ENCODE peak calls at places on chromosomes 11 and 22, in nine cellular contexts. One of them, this sample, is unnamed.

GRCh38 chr11:61778920-61779650 is 13.3 kb downstream of the TMEM258 start:
- DNase-seq in stomach: no peak
- DNase-seq in sigmoid colon: no peak
- DNase-seq in thyroid gland: no peak
- DNase-seq in neural progenitor cell: no peak
- DNase-seq in substantia nigra: no peak
- DNase-seq in right atrium auricular region: no peak
- DNase-seq in pancreas: no peak
- DNase-seq in IMR-90: no peak
- DNase-seq in this sample: no peak

GRCh38 chr11:128516886-128517285 is 70.5 kb downstream of the ETS1 start:
- DNase-seq in stomach: no peak
- DNase-seq in IMR-90: no peak
- DNase-seq in neural progenitor cell: no peak
- DNase-seq in right atrium auricular region: no peak
- DNase-seq in pancreas: no peak
- DNase-seq in thyroid gland: no peak
- DNase-seq in sigmoid colon: no peak
- DNase-seq in substantia nigra: no peak
- DNase-seq in this sample: peak

GRCh38 chr22:33653525-33654063 is 266.7 kb downstream of the LARGE1 start:
- DNase-seq in sigmoid colon: no peak
- DNase-seq in thyroid gland: no peak
- DNase-seq in pancreas: no peak
- DNase-seq in right atrium auricular region: no peak
- DNase-seq in IMR-90: no peak
- DNase-seq in substantia nigra: no peak
- DNase-seq in neural progenitor cell: no peak
- DNase-seq in stomach: no peak
- DNase-seq in this sample: no peak

GRCh38 chr11:85725510-85726258 is 39.7 kb upstream of the CCDC89 start:
- DNase-seq in IMR-90: peak
- DNase-seq in stomach: no peak
- DNase-seq in substantia nigra: no peak
- DNase-seq in right atrium auricular region: no peak
- DNase-seq in thyroid gland: no peak
- DNase-seq in pancreas: no peak
- DNase-seq in neural progenitor cell: no peak
- DNase-seq in sigmoid colon: no peak
- DNase-seq in this sample: no peak

GRCh38 chr22:46009730-46010129 is 32.8 kb upstream of the WNT7B start:
- DNase-seq in IMR-90: no peak
- DNase-seq in neural progenitor cell: no peak
- DNase-seq in pancreas: peak
- DNase-seq in substantia nigra: no peak
- DNase-seq in stomach: no peak
- DNase-seq in sigmoid colon: peak
- DNase-seq in right atrium auricular region: no peak
- DNase-seq in thyroid gland: no peak
- DNase-seq in this sample: no peak

GRCh38 chr11:111554532-111554931 is 14.0 kb downstream of the LAYN start:
- DNase-seq in pancreas: no peak
- DNase-seq in thyroid gland: no peak
- DNase-seq in stomach: no peak
- DNase-seq in IMR-90: no peak
- DNase-seq in right atrium auricular region: no peak
- DNase-seq in sigmoid colon: no peak
- DNase-seq in substantia nigra: no peak
- DNase-seq in neural progenitor cell: no peak
- DNase-seq in this sample: no peak

GRCh38 chr11:2450321-2451041 is 5.7 kb downstream of the KCNQ1 start:
- DNase-seq in stomach: no peak
- DNase-seq in neural progenitor cell: no peak
- DNase-seq in pancreas: peak
- DNase-seq in IMR-90: no peak
- DNase-seq in substantia nigra: no peak
- DNase-seq in sigmoid colon: no peak
- DNase-seq in thyroid gland: no peak
- DNase-seq in right atrium auricular region: no peak
- DNase-seq in this sample: no peak

GRCh38 chr11:124946735-124947141 is 7.3 kb upstream of the CCDC15 start:
- DNase-seq in thyroid gland: no peak
- DNase-seq in right atrium auricular region: no peak
- DNase-seq in substantia nigra: peak
- DNase-seq in stomach: no peak
- DNase-seq in neural progenitor cell: no peak
- DNase-seq in sigmoid colon: no peak
- DNase-seq in IMR-90: peak
- DNase-seq in pancreas: no peak
- DNase-seq in this sample: no peak

GRCh38 chr11:33777906-33778305 is 3.6 kb upstream of the FBXO3 start:
- DNase-seq in right atrium auricular region: no peak
- DNase-seq in stomach: no peak
- DNase-seq in IMR-90: no peak
- DNase-seq in thyroid gland: no peak
- DNase-seq in sigmoid colon: no peak
- DNase-seq in pancreas: no peak
- DNase-seq in neural progenitor cell: no peak
- DNase-seq in substantia nigra: no peak
- DNase-seq in this sample: no peak

GRCh38 chr11:1920909-1921575 is 1.5 kb downstream of the TNNT3 start:
- DNase-seq in stomach: no peak
- DNase-seq in right atrium auricular region: no peak
- DNase-seq in IMR-90: no peak
- DNase-seq in substantia nigra: no peak
- DNase-seq in pancreas: no peak
- DNase-seq in sigmoid colon: no peak
- DNase-seq in thyroid gland: no peak
- DNase-seq in neural progenitor cell: peak
- DNase-seq in this sample: no peak

GRCh38 chr11:93085097-93085496 is 112.7 kb downstream of the SLC36A4 start:
- DNase-seq in stomach: no peak
- DNase-seq in right atrium auricular region: no peak
- DNase-seq in sigmoid colon: no peak
- DNase-seq in IMR-90: peak
- DNase-seq in substantia nigra: no peak
- DNase-seq in neural progenitor cell: no peak
- DNase-seq in thyroid gland: peak
- DNase-seq in pancreas: no peak
- DNase-seq in this sample: peak

GRCh38 chr11:130817608-130817944 is 98.7 kb downstream of the SNX19 start:
- DNase-seq in IMR-90: peak
- DNase-seq in substantia nigra: no peak
- DNase-seq in stomach: no peak
- DNase-seq in pancreas: no peak
- DNase-seq in thyroid gland: no peak
- DNase-seq in neural progenitor cell: no peak
- DNase-seq in right atrium auricular region: no peak
- DNase-seq in sigmoid colon: no peak
- DNase-seq in this sample: no peak

GRCh38 chr11:118060081-118060661 is 16.7 kb upstream of the TMPRSS4 start:
- DNase-seq in IMR-90: no peak
- DNase-seq in right atrium auricular region: no peak
- DNase-seq in sigmoid colon: peak
- DNase-seq in substantia nigra: no peak
- DNase-seq in stomach: no peak
- DNase-seq in thyroid gland: no peak
- DNase-seq in pancreas: peak
- DNase-seq in neural progenitor cell: no peak
- DNase-seq in this sample: no peak

GRCh38 chr11:16843307-16843706 is 104.9 kb downstream of the C11orf58 start:
- DNase-seq in neural progenitor cell: no peak
- DNase-seq in substantia nigra: no peak
- DNase-seq in IMR-90: no peak
- DNase-seq in sigmoid colon: no peak
- DNase-seq in pancreas: no peak
- DNase-seq in stomach: peak
- DNase-seq in thyroid gland: no peak
- DNase-seq in right atrium auricular region: no peak
- DNase-seq in this sample: no peak

GRCh38 chr22:39559456-39560105 is 11.0 kb upstream of the CACNA1I start:
- DNase-seq in pancreas: no peak
- DNase-seq in neural progenitor cell: peak
- DNase-seq in right atrium auricular region: no peak
- DNase-seq in sigmoid colon: no peak
- DNase-seq in thyroid gland: peak
- DNase-seq in substantia nigra: no peak
- DNase-seq in stomach: no peak
- DNase-seq in IMR-90: no peak
- DNase-seq in this sample: no peak

GRCh38 chr11:35927730-35928129 is 16.1 kb upstream of the LDLRAD3 start:
- DNase-seq in substantia nigra: no peak
- DNase-seq in right atrium auricular region: peak
- DNase-seq in IMR-90: peak
- DNase-seq in thyroid gland: peak
- DNase-seq in pancreas: peak
- DNase-seq in sigmoid colon: peak
- DNase-seq in stomach: peak
- DNase-seq in neural progenitor cell: no peak
- DNase-seq in this sample: no peak

GRCh38 chr22:34395370-34395769 is 475.1 kb upstream of the LARGE1 start:
- DNase-seq in IMR-90: no peak
- DNase-seq in pancreas: no peak
- DNase-seq in sigmoid colon: no peak
- DNase-seq in neural progenitor cell: no peak
- DNase-seq in stomach: no peak
- DNase-seq in thyroid gland: no peak
- DNase-seq in substantia nigra: no peak
- DNase-seq in right atrium auricular region: no peak
- DNase-seq in this sample: no peak

GRCh38 chr11:3799143-3799542 is 1.8 kb upstream of the NUP98 start:
- DNase-seq in pancreas: no peak
- DNase-seq in right atrium auricular region: no peak
- DNase-seq in substantia nigra: no peak
- DNase-seq in neural progenitor cell: no peak
- DNase-seq in sigmoid colon: peak
- DNase-seq in IMR-90: no peak
- DNase-seq in stomach: no peak
- DNase-seq in thyroid gland: no peak
- DNase-seq in this sample: no peak
- H3K27ac ChIP-seq in pancreas: no peak
- H3K27ac ChIP-seq in right atrium auricular region: no peak
- H3K27ac ChIP-seq in substantia nigra: no peak
- H3K27ac ChIP-seq in neural progenitor cell: no peak
- H3K27ac ChIP-seq in sigmoid colon: peak
- H3K27ac ChIP-seq in IMR-90: no peak
- H3K27ac ChIP-seq in stomach: no peak
- H3K27ac ChIP-seq in thyroid gland: no peak
- H3K27ac ChIP-seq in this sample: no peak

GRCh38 chr11:76785513-76785912 is 2.4 kb downstream of the TSKU start:
- DNase-seq in pancreas: no peak
- DNase-seq in right atrium auricular region: no peak
- DNase-seq in stomach: no peak
- DNase-seq in neural progenitor cell: peak
- DNase-seq in substantia nigra: no peak
- DNase-seq in IMR-90: no peak
- DNase-seq in thyroid gland: no peak
- DNase-seq in sigmoid colon: no peak
- DNase-seq in this sample: no peak
- H3K27ac ChIP-seq in pancreas: no peak
- H3K27ac ChIP-seq in right atrium auricular region: peak
- H3K27ac ChIP-seq in stomach: no peak
- H3K27ac ChIP-seq in neural progenitor cell: no peak
- H3K27ac ChIP-seq in substantia nigra: no peak
- H3K27ac ChIP-seq in IMR-90: no peak
- H3K27ac ChIP-seq in thyroid gland: peak
- H3K27ac ChIP-seq in sigmoid colon: no peak
- H3K27ac ChIP-seq in this sample: no peak

DNA sequence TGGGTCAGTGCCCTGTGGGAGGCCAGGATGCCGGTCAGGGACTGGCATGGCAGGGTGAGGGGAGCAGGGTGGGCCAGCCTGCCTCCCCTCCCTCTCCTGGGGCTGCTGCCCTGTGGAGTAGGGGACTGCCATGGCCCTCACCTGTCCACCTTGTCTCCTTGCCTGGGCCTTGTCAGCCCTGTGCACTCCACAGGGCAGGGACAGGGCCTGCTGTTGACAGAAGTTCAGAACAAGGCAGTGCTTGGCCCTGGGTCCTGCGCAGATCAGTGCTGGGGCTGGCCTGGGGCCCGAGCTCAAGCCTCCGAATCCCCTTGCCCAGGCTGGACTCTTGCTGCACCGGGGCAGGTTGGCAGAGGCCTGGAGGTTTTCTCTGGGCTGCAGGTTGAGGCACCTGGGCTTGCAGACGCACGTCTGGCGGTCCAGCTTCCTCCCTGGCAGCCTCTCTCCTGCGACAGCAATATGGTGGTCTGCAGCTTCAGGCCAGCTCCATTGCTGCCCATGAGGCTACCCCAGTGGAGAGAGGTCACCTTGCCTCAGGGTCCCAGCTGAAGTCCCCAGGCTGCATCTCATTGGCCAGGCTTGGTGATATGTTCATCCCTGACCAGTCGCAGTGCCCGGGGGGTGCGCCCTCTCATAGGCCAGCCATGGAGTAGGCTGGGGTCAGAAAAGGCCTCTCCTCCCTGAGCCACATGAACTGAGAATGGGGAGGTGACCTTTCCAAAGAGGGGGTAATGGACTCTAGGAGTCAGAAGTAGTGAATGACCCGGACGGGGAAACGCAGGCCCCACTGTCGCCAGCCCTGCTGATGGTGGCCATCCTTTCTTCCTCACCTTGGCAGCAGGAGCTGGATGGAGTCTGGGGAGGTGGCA is 21.5 kb upstream of the CHKA start:
- DNase-seq in sigmoid colon: no peak
- DNase-seq in substantia nigra: no peak
- DNase-seq in IMR-90: no peak
- DNase-seq in pancreas: peak
- DNase-seq in thyroid gland: no peak
- DNase-seq in right atrium auricular region: no peak
- DNase-seq in stomach: peak
- DNase-seq in neural progenitor cell: no peak
- DNase-seq in this sample: no peak
- H3K27ac ChIP-seq in sigmoid colon: no peak
- H3K27ac ChIP-seq in substantia nigra: no peak
- H3K27ac ChIP-seq in IMR-90: no peak
- H3K27ac ChIP-seq in pancreas: peak
- H3K27ac ChIP-seq in thyroid gland: peak
- H3K27ac ChIP-seq in right atrium auricular region: no peak
- H3K27ac ChIP-seq in stomach: peak
- H3K27ac ChIP-seq in neural progenitor cell: no peak
- H3K27ac ChIP-seq in this sample: no peak

GRCh38 chr22:40651057-40651456 is 14.5 kb upstream of the MRTFA start:
- DNase-seq in IMR-90: no peak
- DNase-seq in sigmoid colon: no peak
- DNase-seq in pancreas: no peak
- DNase-seq in neural progenitor cell: no peak
- DNase-seq in thyroid gland: no peak
- DNase-seq in substantia nigra: no peak
- DNase-seq in stomach: no peak
- DNase-seq in right atrium auricular region: no peak
- DNase-seq in this sample: no peak
- H3K27ac ChIP-seq in IMR-90: peak
- H3K27ac ChIP-seq in sigmoid colon: peak
- H3K27ac ChIP-seq in pancreas: peak
- H3K27ac ChIP-seq in neural progenitor cell: no peak
- H3K27ac ChIP-seq in thyroid gland: peak
- H3K27ac ChIP-seq in substantia nigra: peak
- H3K27ac ChIP-seq in stomach: no peak
- H3K27ac ChIP-seq in right atrium auricular region: peak
- H3K27ac ChIP-seq in this sample: peak

This sample was measured in esophagus muscularis mucosa.